ENCODE peak calls at places on chromosomes 1 and 21, in six cellular contexts. Q is RWPE1; P is effector CD4-positive, alpha-beta T cell; K is NCI-H1105; H is glutamatergic neuron; S is activated CD8-positive, alpha-beta memory T cell treated with anti-CD3 and anti-CD28 coated beads for 4 hours. L is an unnamed sample.

GRCh38 chr1:60152886-60153285 is 79.3 kb upstream of the C1orf87 start:
- DNase-seq in K (no peak), S (no peak), P (no peak), H (no peak), Q (no peak), L (no peak)

GRCh38 chr1:95286479-95286878 is 52.5 kb downstream of the RWDD3 start:
- DNase-seq in H (no peak), S (no peak), P (no peak), Q (no peak), K (no peak), L (no peak)

GRCh38 chr1:24411963-24412362 is 1.6 kb downstream of the STPG1 start:
- DNase-seq in P (no peak), K (no peak), Q (no peak), S (no peak), H (no peak), L (no peak)

GRCh38 chr1:108817016-108817415 is 39.9 kb downstream of the AKNAD1 start:
- DNase-seq in P (no peak), Q (no peak), K (no peak), H (no peak), S (no peak), L (no peak)

GRCh38 chr1:119081267-119081666 is 59.2 kb downstream of the WARS2 start:
- DNase-seq in K (no peak), S (no peak), P (no peak), Q (no peak), H (no peak), L (no peak)

GRCh38 chr1:44757420-44757819 is 17.8 kb downstream of the KIF2C start:
- DNase-seq in H (no peak), S (no peak), P (no peak), K (no peak), Q (no peak), L (no peak)

GRCh38 chr1:110203021-110203661 is 7.0 kb upstream of the KCNC4 start:
- DNase-seq in P (peak; percentile 67), S (peak; percentile 40), K (peak; percentile 61), Q (peak; percentile 45), H (peak; percentile 47), L (peak; percentile 69)

GRCh38 chr21:37915941-37916794 is at the start of gene KCNJ6:
- DNase-seq in H (peak; percentile 93), S (no peak), K (peak; percentile 82), P (no peak), Q (peak; percentile 60), L (peak; percentile 88)

GRCh38 chr1:100352267-100353072 is at the start of gene CDC14A:
- DNase-seq in Q (peak; percentile 93), P (peak; percentile 82), K (peak; percentile 92), S (peak; percentile 72), H (peak; percentile 94), L (peak; percentile 91)

GRCh38 chr1:172814428-172814827 is 155.5 kb downstream of the FASLG start:
- DNase-seq in S (no peak), Q (no peak), K (no peak), H (no peak), P (no peak), L (no peak)

GRCh38 chr21:17466166-17466565 is 46.7 kb upstream of the CXADR start:
- DNase-seq in S (no peak), Q (no peak), H (no peak), P (no peak), K (no peak), L (no peak)

GRCh38 chr1:156920233-156921052 is at the start of gene LRRC71:
- DNase-seq in K (no peak), H (peak; percentile 91), P (peak; percentile 39), S (peak; percentile 6), Q (peak; percentile 72), L (peak; percentile 94)

GRCh38 chr1:185966487-185966886 is 232.3 kb downstream of the HMCN1 start:
- DNase-seq in S (no peak), K (no peak), H (no peak), P (no peak), Q (no peak), L (no peak)

GRCh38 chr1:236143104-236143948 is 987 bp downstream of the GPR137B start:
- DNase-seq in H (peak; percentile 36), Q (peak; percentile 46), P (no peak), K (no peak), S (no peak), L (peak; percentile 42)